ENCODE peak calls at places on chromosome 7, in five cellular contexts. One of them, this sample, is unnamed.
A peak's percentile ranks its signal among the peaks of the same experiment; 100 is the strongest.

GRCh38 chr7:83306487-83306886 is 143.8 kb upstream of the PCLO start:
- DNase-seq in WTC11: no peak
- DNase-seq in GM10248: no peak
- DNase-seq in adrenal gland: no peak
- DNase-seq in stomach: no peak
- DNase-seq in this sample: no peak

GRCh38 chr7:82443044-82443800 is at the start of gene CACNA2D1:
- DNase-seq in WTC11: peak; percentile 63
- DNase-seq in stomach: peak; percentile 27
- DNase-seq in adrenal gland: peak; percentile 51
- DNase-seq in GM10248: peak; percentile 26
- DNase-seq in this sample: no peak

GRCh38 chr7:124679826-124680225 is 85.8 kb downstream of the GPR37 start:
- DNase-seq in stomach: no peak
- DNase-seq in GM10248: no peak
- DNase-seq in WTC11: no peak
- DNase-seq in adrenal gland: no peak
- DNase-seq in this sample: no peak

GRCh38 chr7:21617916-21618390 is 75.1 kb downstream of the DNAH11 start:
- DNase-seq in adrenal gland: peak; percentile 93
- DNase-seq in WTC11: no peak
- DNase-seq in GM10248: no peak
- DNase-seq in stomach: no peak
- DNase-seq in this sample: peak; percentile 53

GRCh38 chr7:26151953-26152781 is at the start of gene NFE2L3:
- DNase-seq in WTC11: peak; percentile 73
- DNase-seq in stomach: peak; percentile 90
- DNase-seq in GM10248: peak; percentile 94
- DNase-seq in adrenal gland: peak; percentile 69
- DNase-seq in this sample: peak; percentile 81

GRCh38 chr7:1874522-1875389 is 204.7 kb downstream of the ELFN1 start:
- DNase-seq in WTC11: no peak
- DNase-seq in GM10248: no peak
- DNase-seq in adrenal gland: no peak
- DNase-seq in stomach: no peak
- DNase-seq in this sample: no peak

GRCh38 chr7:55516399-55516798 is 55.9 kb downstream of the VOPP1 start:
- DNase-seq in WTC11: no peak
- DNase-seq in stomach: no peak
- DNase-seq in GM10248: no peak
- DNase-seq in adrenal gland: no peak
- DNase-seq in this sample: no peak

GRCh38 chr7:102897211-102897621 is 15.6 kb upstream of the LRRC17 start:
- DNase-seq in adrenal gland: no peak
- DNase-seq in WTC11: no peak
- DNase-seq in GM10248: no peak
- DNase-seq in stomach: no peak
- DNase-seq in this sample: no peak

GRCh38 chr7:20114463-20114862 is 102.7 kb downstream of the MACC1 start:
- DNase-seq in adrenal gland: peak; percentile 46
- DNase-seq in GM10248: peak; percentile 41
- DNase-seq in WTC11: no peak
- DNase-seq in stomach: no peak
- DNase-seq in this sample: no peak

GRCh38 chr7:121235221-121235620 is 93.6 kb upstream of the WNT16 start:
- DNase-seq in adrenal gland: no peak
- DNase-seq in WTC11: no peak
- DNase-seq in stomach: no peak
- DNase-seq in GM10248: no peak
- DNase-seq in this sample: no peak

GRCh38 chr7:99623091-99623693 is 6.4 kb downstream of the ZSCAN25 start:
- DNase-seq in adrenal gland: no peak
- DNase-seq in GM10248: no peak
- DNase-seq in WTC11: no peak
- DNase-seq in stomach: no peak
- DNase-seq in this sample: no peak

GRCh38 chr7:82442492-82443043 is 1.0 kb downstream of the CACNA2D1 start:
- DNase-seq in stomach: no peak
- DNase-seq in adrenal gland: no peak
- DNase-seq in WTC11: no peak
- DNase-seq in GM10248: no peak
- DNase-seq in this sample: no peak

GRCh38 chr7:157267956-157268355 is 68.8 kb upstream of the DNAJB6 start:
- DNase-seq in GM10248: no peak
- DNase-seq in WTC11: no peak
- DNase-seq in adrenal gland: no peak
- DNase-seq in stomach: no peak
- DNase-seq in this sample: no peak

GRCh38 chr7:88184848-88185304 is 35.0 kb downstream of the SRI start:
- DNase-seq in adrenal gland: peak; percentile 34
- DNase-seq in WTC11: no peak
- DNase-seq in stomach: no peak
- DNase-seq in GM10248: no peak
- DNase-seq in this sample: no peak

GRCh38 chr7:77330169-77330882 is 85.8 kb downstream of the GSAP start:
- DNase-seq in stomach: no peak
- DNase-seq in WTC11: no peak
- DNase-seq in adrenal gland: no peak
- DNase-seq in GM10248: peak; percentile 49
- DNase-seq in this sample: no peak

GRCh38 chr7:155377837-155378579 is 79.9 kb upstream of the EN2 start:
- DNase-seq in WTC11: peak; percentile 50
- DNase-seq in stomach: no peak
- DNase-seq in GM10248: no peak
- DNase-seq in adrenal gland: no peak
- DNase-seq in this sample: peak; percentile 75

GRCh38 chr7:139321071-139321745 is 19.9 kb upstream of the FMC1 start:
- DNase-seq in WTC11: peak; percentile 18
- DNase-seq in adrenal gland: no peak
- DNase-seq in GM10248: peak; percentile 23
- DNase-seq in stomach: no peak
- DNase-seq in this sample: no peak

GRCh38 chr7:100705341-100705752 is 574 bp upstream of the POP7 start:
- DNase-seq in stomach: peak; percentile 76
- DNase-seq in adrenal gland: peak; percentile 83
- DNase-seq in GM10248: peak; percentile 89
- DNase-seq in WTC11: peak; percentile 90
- DNase-seq in this sample: peak; percentile 93

GRCh38 chr7:130397056-130397455 is 16.8 kb downstream of the CPA1 start:
- DNase-seq in WTC11: no peak
- DNase-seq in stomach: no peak
- DNase-seq in adrenal gland: no peak
- DNase-seq in GM10248: no peak
- DNase-seq in this sample: no peak

GRCh38 chr7:120480472-120480871 is 207.5 kb downstream of the KCND2 start:
- DNase-seq in GM10248: no peak
- DNase-seq in WTC11: no peak
- DNase-seq in adrenal gland: no peak
- DNase-seq in stomach: no peak
- DNase-seq in this sample: no peak

GRCh38 chr7:129606801-129607200 is 4.7 kb upstream of the NRF1 start:
- DNase-seq in adrenal gland: no peak
- DNase-seq in stomach: no peak
- DNase-seq in WTC11: no peak
- DNase-seq in GM10248: peak; percentile 42
- DNase-seq in this sample: no peak

GRCh38 chr7:1225462-1226154 is 7.1 kb upstream of the UNCX start:
- DNase-seq in adrenal gland: no peak
- DNase-seq in GM10248: peak; percentile 75
- DNase-seq in WTC11: peak; percentile 68
- DNase-seq in stomach: no peak
- DNase-seq in this sample: no peak

GRCh38 chr7:93538061-93538460 is 36.5 kb downstream of the CALCR start:
- DNase-seq in adrenal gland: no peak
- DNase-seq in stomach: no peak
- DNase-seq in GM10248: no peak
- DNase-seq in WTC11: no peak
- DNase-seq in this sample: no peak

GRCh38 chr7:130887182-130888016 is 153.4 kb upstream of the KLF14 start:
- DNase-seq in stomach: no peak
- DNase-seq in WTC11: no peak
- DNase-seq in adrenal gland: peak; percentile 30
- DNase-seq in GM10248: no peak
- DNase-seq in this sample: no peak

GRCh38 chr7:26307226-26307625 is 15.6 kb downstream of the SNX10 start:
- DNase-seq in GM10248: no peak
- DNase-seq in adrenal gland: peak; percentile 63
- DNase-seq in WTC11: no peak
- DNase-seq in stomach: no peak
- DNase-seq in this sample: no peak

GRCh38 chr7:139602143-139602722 is 78.7 kb downstream of the CLEC2L start:
- DNase-seq in GM10248: peak; percentile 41
- DNase-seq in adrenal gland: no peak
- DNase-seq in WTC11: no peak
- DNase-seq in stomach: no peak
- DNase-seq in this sample: no peak

GRCh38 chr7:44073664-44074348 is 8.4 kb upstream of the PGAM2 start:
- DNase-seq in WTC11: peak; percentile 25
- DNase-seq in GM10248: peak; percentile 82
- DNase-seq in stomach: peak; percentile 93
- DNase-seq in adrenal gland: peak; percentile 75
- DNase-seq in this sample: peak; percentile 72

GRCh38 chr7:29457565-29457971 is 106.1 kb upstream of the PRR15 start:
- DNase-seq in GM10248: no peak
- DNase-seq in WTC11: no peak
- DNase-seq in stomach: no peak
- DNase-seq in adrenal gland: no peak
- DNase-seq in this sample: no peak

DNA sequence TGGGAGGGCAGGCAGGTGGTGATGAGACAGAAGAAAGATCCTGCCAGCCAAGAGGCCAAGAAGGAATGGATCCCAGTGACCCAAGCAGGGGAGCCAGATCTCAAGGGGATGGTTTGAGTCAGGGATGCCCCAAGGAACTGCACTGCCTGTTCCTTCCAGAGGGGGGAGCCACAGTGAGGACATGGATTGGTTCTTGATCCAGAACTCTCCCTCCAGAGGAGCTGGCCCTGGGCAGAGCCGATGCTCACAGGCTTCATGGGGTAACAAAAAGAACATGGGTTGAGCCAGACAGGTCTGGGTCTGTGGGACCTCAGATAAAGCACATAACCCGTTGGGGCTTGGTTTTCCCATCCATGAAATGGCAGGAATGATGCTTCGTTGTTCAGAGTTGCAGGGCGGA is 4.6 kb upstream of the DENND2A start:
- DNase-seq in adrenal gland: no peak
- DNase-seq in stomach: no peak
- DNase-seq in WTC11: peak; percentile 84
- DNase-seq in GM10248: no peak
- DNase-seq in this sample: no peak
- TF ChIP-seq CTCF in adrenal gland: no peak
- TF ChIP-seq CTCF in stomach: no peak
- TF ChIP-seq CTCF in WTC11: peak; percentile 69
- TF ChIP-seq CTCF in GM10248: no peak
- TF ChIP-seq CTCF in this sample: no peak

DNA sequence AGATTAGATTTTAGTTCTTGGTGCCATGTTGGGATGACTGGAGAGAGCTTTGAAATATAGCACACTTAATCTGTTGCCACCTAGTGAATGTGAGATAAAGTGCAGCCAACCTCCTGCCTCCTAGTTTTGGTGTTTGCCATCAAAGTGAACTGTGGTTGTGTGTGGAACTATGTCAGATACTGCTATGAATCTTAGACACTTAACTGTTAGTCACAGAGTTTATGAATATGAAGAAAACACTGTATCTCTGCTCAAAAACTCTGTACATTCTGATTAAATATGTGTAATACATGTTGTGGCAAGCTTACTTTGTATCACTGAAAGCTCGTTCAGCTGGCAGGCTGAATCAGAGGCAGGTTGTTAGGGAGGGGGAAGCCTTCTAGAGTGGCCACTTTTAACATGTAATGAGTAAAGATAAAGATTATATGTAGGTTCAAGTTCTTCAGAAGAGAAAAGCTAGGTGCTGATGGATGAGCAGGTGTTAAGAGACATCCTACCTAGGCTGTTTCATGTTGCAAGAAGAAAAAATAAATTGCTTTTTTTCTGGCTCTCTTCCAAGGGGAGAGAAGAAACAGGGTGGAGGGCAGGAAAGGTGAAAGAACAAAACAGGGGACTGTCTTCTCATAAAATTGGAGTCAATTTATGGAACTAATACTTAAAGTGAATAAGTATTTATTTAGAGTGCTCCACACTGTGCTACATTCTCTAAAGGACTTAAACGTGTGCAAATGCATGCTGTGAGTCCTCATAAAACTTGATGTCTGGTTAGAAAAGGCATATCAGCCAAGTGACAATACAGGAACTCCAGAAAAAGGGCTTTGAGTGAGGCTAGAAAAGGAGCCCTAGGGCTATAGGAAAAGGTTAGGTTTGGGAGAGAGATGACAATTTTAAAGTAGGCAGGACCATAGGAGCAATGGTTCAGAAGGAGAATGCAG is 14.1 kb upstream of the LAMB1 start:
- DNase-seq in stomach: no peak
- DNase-seq in GM10248: no peak
- DNase-seq in adrenal gland: no peak
- DNase-seq in WTC11: no peak
- DNase-seq in this sample: no peak
- TF ChIP-seq CTCF in stomach: peak; percentile 48
- TF ChIP-seq CTCF in GM10248: peak; percentile 39
- TF ChIP-seq CTCF in adrenal gland: peak; percentile 38
- TF ChIP-seq CTCF in WTC11: peak; percentile 16
- TF ChIP-seq CTCF in this sample: peak; percentile 27

GRCh38 chr7:138125119-138125518 is 48.9 kb downstream of the AKR1D1 start:
- DNase-seq in stomach: no peak
- DNase-seq in GM10248: no peak
- DNase-seq in WTC11: no peak
- DNase-seq in adrenal gland: no peak
- DNase-seq in this sample: no peak
- TF ChIP-seq CTCF in stomach: no peak
- TF ChIP-seq CTCF in GM10248: no peak
- TF ChIP-seq CTCF in WTC11: no peak
- TF ChIP-seq CTCF in adrenal gland: no peak
- TF ChIP-seq CTCF in this sample: no peak

GRCh38 chr7:106151459-106152312 is 39.6 kb upstream of the SYPL1 start:
- DNase-seq in adrenal gland: no peak
- DNase-seq in WTC11: no peak
- DNase-seq in GM10248: no peak
- DNase-seq in stomach: no peak
- DNase-seq in this sample: no peak

GRCh38 chr7:106155027-106155426 is 42.9 kb upstream of the SYPL1 start:
- DNase-seq in adrenal gland: no peak
- DNase-seq in GM10248: no peak
- DNase-seq in WTC11: no peak
- DNase-seq in stomach: no peak
- DNase-seq in this sample: no peak

GRCh38 chr7:106153891-106154449 is 41.9 kb upstream of the SYPL1 start:
- DNase-seq in WTC11: peak; percentile 90
- DNase-seq in GM10248: peak; percentile 81
- DNase-seq in adrenal gland: peak; percentile 91
- DNase-seq in stomach: peak; percentile 86
- DNase-seq in this sample: peak; percentile 77

GRCh38 chr7:106152313-106152665 is 40.2 kb upstream of the SYPL1 start:
- DNase-seq in GM10248: no peak
- DNase-seq in stomach: no peak
- DNase-seq in WTC11: no peak
- DNase-seq in adrenal gland: no peak
- DNase-seq in this sample: no peak
- TF ChIP-seq CTCF in GM10248: no peak
- TF ChIP-seq CTCF in stomach: no peak
- TF ChIP-seq CTCF in WTC11: no peak
- TF ChIP-seq CTCF in adrenal gland: no peak
- TF ChIP-seq CTCF in this sample: no peak

GRCh38 chr7:23679898-23680416 is at the start of gene FAM221A:
- DNase-seq in GM10248: peak; percentile 87
- DNase-seq in WTC11: peak; percentile 94
- DNase-seq in adrenal gland: peak; percentile 91
- DNase-seq in stomach: peak; percentile 93
- DNase-seq in this sample: peak; percentile 97
- TF ChIP-seq CTCF in GM10248: peak; percentile 69
- TF ChIP-seq CTCF in WTC11: peak; percentile 48
- TF ChIP-seq CTCF in adrenal gland: peak; percentile 51
- TF ChIP-seq CTCF in stomach: peak; percentile 50
- TF ChIP-seq CTCF in this sample: peak; percentile 60